ENCODE peak calls at places on chromosomes 1 and 21, in seven cellular contexts. One of them, this sample, is unnamed. For H3K4me1, the result is how much of the 10 kb centered on the place peaks cover.

GRCh38 chr1:196877964-196878363 is 9.9 kb upstream of the CFHR4 start:
- DNase-seq in colonic mucosa: no peak
- DNase-seq in Peyer's patch: no peak
- DNase-seq in heart left ventricle: no peak
- DNase-seq in tibial artery: no peak
- DNase-seq in right lobe of liver: peak
- DNase-seq in CD8-positive, alpha-beta T cell: no peak
- DNase-seq in this sample: no peak

GRCh38 chr1:46621930-46622329 is 5.3 kb upstream of the MOB3C start:
- DNase-seq in colonic mucosa: no peak
- DNase-seq in Peyer's patch: no peak
- DNase-seq in heart left ventricle: no peak
- DNase-seq in tibial artery: no peak
- DNase-seq in right lobe of liver: no peak
- DNase-seq in CD8-positive, alpha-beta T cell: no peak
- DNase-seq in this sample: no peak

GRCh38 chr21:31730687-31731111 is 1.2 kb downstream of the SCAF4 start:
- DNase-seq in colonic mucosa: no peak
- DNase-seq in Peyer's patch: no peak
- DNase-seq in heart left ventricle: no peak
- DNase-seq in tibial artery: no peak
- DNase-seq in right lobe of liver: peak
- DNase-seq in CD8-positive, alpha-beta T cell: no peak
- DNase-seq in this sample: no peak

GRCh38 chr1:50417487-50417886 is 5.8 kb downstream of the DMRTA2 start:
- DNase-seq in colonic mucosa: no peak
- DNase-seq in Peyer's patch: no peak
- DNase-seq in heart left ventricle: no peak
- DNase-seq in tibial artery: no peak
- DNase-seq in right lobe of liver: no peak
- DNase-seq in CD8-positive, alpha-beta T cell: no peak
- DNase-seq in this sample: no peak

GRCh38 chr1:47507921-47508894 is 70.4 kb downstream of the FOXD2 start:
- DNase-seq in colonic mucosa: peak
- DNase-seq in Peyer's patch: peak
- DNase-seq in heart left ventricle: peak
- DNase-seq in tibial artery: peak
- DNase-seq in right lobe of liver: peak
- DNase-seq in CD8-positive, alpha-beta T cell: no peak
- DNase-seq in this sample: no peak

GRCh38 chr1:42936309-42937078 is 22.2 kb downstream of the SLC2A1 start:
- DNase-seq in colonic mucosa: peak
- DNase-seq in Peyer's patch: peak
- DNase-seq in heart left ventricle: no peak
- DNase-seq in tibial artery: peak
- DNase-seq in right lobe of liver: no peak
- DNase-seq in CD8-positive, alpha-beta T cell: peak
- DNase-seq in this sample: peak

GRCh38 chr1:2130871-2131289 is 63.7 kb downstream of the FAAP20 start:
- DNase-seq in colonic mucosa: no peak
- DNase-seq in Peyer's patch: no peak
- DNase-seq in heart left ventricle: peak
- DNase-seq in tibial artery: peak
- DNase-seq in right lobe of liver: no peak
- DNase-seq in CD8-positive, alpha-beta T cell: no peak
- DNase-seq in this sample: no peak

GRCh38 chr1:161953256-161953920 is 70.3 kb downstream of the OLFML2B start:
- DNase-seq in colonic mucosa: no peak
- DNase-seq in Peyer's patch: no peak
- DNase-seq in heart left ventricle: no peak
- DNase-seq in tibial artery: no peak
- DNase-seq in right lobe of liver: no peak
- DNase-seq in CD8-positive, alpha-beta T cell: no peak
- DNase-seq in this sample: no peak

GRCh38 chr1:205678286-205679111 is 1.8 kb downstream of the SLC45A3 start:
- DNase-seq in colonic mucosa: peak
- DNase-seq in Peyer's patch: no peak
- DNase-seq in heart left ventricle: peak
- DNase-seq in tibial artery: no peak
- DNase-seq in right lobe of liver: peak
- DNase-seq in CD8-positive, alpha-beta T cell: no peak
- DNase-seq in this sample: no peak

GRCh38 chr1:181089017-181089776 is 697 bp downstream of the IER5 start:
- DNase-seq in colonic mucosa: no peak
- DNase-seq in Peyer's patch: no peak
- DNase-seq in heart left ventricle: peak
- DNase-seq in tibial artery: peak
- DNase-seq in right lobe of liver: peak
- DNase-seq in CD8-positive, alpha-beta T cell: peak
- DNase-seq in this sample: peak

GRCh38 chr1:58933599-58933926 is 149.7 kb upstream of the JUN start:
- DNase-seq in colonic mucosa: no peak
- DNase-seq in Peyer's patch: no peak
- DNase-seq in heart left ventricle: no peak
- DNase-seq in tibial artery: no peak
- DNase-seq in right lobe of liver: no peak
- DNase-seq in CD8-positive, alpha-beta T cell: no peak
- DNase-seq in this sample: no peak

GRCh38 chr1:218674280-218674773 is 329.2 kb downstream of the TGFB2 start:
- DNase-seq in colonic mucosa: no peak
- DNase-seq in Peyer's patch: no peak
- DNase-seq in heart left ventricle: peak
- DNase-seq in tibial artery: no peak
- DNase-seq in right lobe of liver: no peak
- DNase-seq in CD8-positive, alpha-beta T cell: no peak
- DNase-seq in this sample: no peak

GRCh38 chr1:25954371-25954938 is 43.4 kb downstream of the PAFAH2 start:
- DNase-seq in colonic mucosa: no peak
- DNase-seq in Peyer's patch: no peak
- DNase-seq in heart left ventricle: no peak
- DNase-seq in tibial artery: no peak
- DNase-seq in right lobe of liver: no peak
- DNase-seq in CD8-positive, alpha-beta T cell: no peak
- DNase-seq in this sample: no peak

GRCh38 chr1:41872074-41872473 is 46.6 kb downstream of the HIVEP3 start:
- DNase-seq in colonic mucosa: no peak
- DNase-seq in Peyer's patch: no peak
- DNase-seq in heart left ventricle: no peak
- DNase-seq in tibial artery: no peak
- DNase-seq in right lobe of liver: no peak
- DNase-seq in CD8-positive, alpha-beta T cell: no peak
- DNase-seq in this sample: no peak

GRCh38 chr21:17051054-17051453 is 461.8 kb upstream of the CXADR start:
- DNase-seq in colonic mucosa: no peak
- DNase-seq in Peyer's patch: no peak
- DNase-seq in heart left ventricle: no peak
- DNase-seq in tibial artery: no peak
- DNase-seq in right lobe of liver: no peak
- DNase-seq in CD8-positive, alpha-beta T cell: no peak
- DNase-seq in this sample: no peak

GRCh38 chr1:10714337-10715114 is 81.9 kb downstream of the CASZ1 start:
- DNase-seq in colonic mucosa: no peak
- DNase-seq in Peyer's patch: no peak
- DNase-seq in heart left ventricle: peak
- DNase-seq in tibial artery: peak
- DNase-seq in right lobe of liver: no peak
- DNase-seq in CD8-positive, alpha-beta T cell: no peak
- DNase-seq in this sample: no peak

GRCh38 chr1:51444096-51444495 is 75.0 kb downstream of the EPS15 start:
- DNase-seq in colonic mucosa: no peak
- DNase-seq in Peyer's patch: no peak
- DNase-seq in heart left ventricle: no peak
- DNase-seq in tibial artery: no peak
- DNase-seq in right lobe of liver: no peak
- DNase-seq in CD8-positive, alpha-beta T cell: no peak
- DNase-seq in this sample: no peak

GRCh38 chr1:39061951-39062350 is 35.8 kb downstream of the NDUFS5 start:
- DNase-seq in colonic mucosa: no peak
- DNase-seq in Peyer's patch: no peak
- DNase-seq in heart left ventricle: no peak
- DNase-seq in tibial artery: no peak
- DNase-seq in right lobe of liver: no peak
- DNase-seq in CD8-positive, alpha-beta T cell: no peak
- DNase-seq in this sample: no peak

GRCh38 chr1:220271706-220272046 is 577 bp downstream of the RAB3GAP2 start:
- DNase-seq in colonic mucosa: peak
- DNase-seq in Peyer's patch: no peak
- DNase-seq in heart left ventricle: no peak
- DNase-seq in tibial artery: no peak
- DNase-seq in right lobe of liver: peak
- DNase-seq in CD8-positive, alpha-beta T cell: no peak
- DNase-seq in this sample: no peak

GRCh38 chr1:28796321-28797213 is 15.4 kb upstream of the OPRD1 start:
- DNase-seq in colonic mucosa: no peak
- DNase-seq in Peyer's patch: no peak
- DNase-seq in heart left ventricle: no peak
- DNase-seq in tibial artery: no peak
- DNase-seq in right lobe of liver: no peak
- DNase-seq in CD8-positive, alpha-beta T cell: no peak
- DNase-seq in this sample: no peak

GRCh38 chr1:117093870-117094621 is 27.5 kb downstream of the TRIM45 start:
- DNase-seq in colonic mucosa: no peak
- DNase-seq in Peyer's patch: no peak
- DNase-seq in heart left ventricle: no peak
- DNase-seq in tibial artery: no peak
- DNase-seq in right lobe of liver: no peak
- DNase-seq in CD8-positive, alpha-beta T cell: peak
- DNase-seq in this sample: peak

GRCh38 chr1:30129001-30129408 is 594.4 kb downstream of the MATN1 start:
- DNase-seq in colonic mucosa: no peak
- DNase-seq in Peyer's patch: no peak
- DNase-seq in heart left ventricle: no peak
- DNase-seq in tibial artery: no peak
- DNase-seq in right lobe of liver: no peak
- DNase-seq in CD8-positive, alpha-beta T cell: no peak
- DNase-seq in this sample: no peak

GRCh38 chr1:202438393-202439174 is 90.1 kb downstream of the PPP1R12B start:
- DNase-seq in colonic mucosa: no peak
- DNase-seq in Peyer's patch: no peak
- DNase-seq in heart left ventricle: no peak
- DNase-seq in tibial artery: no peak
- DNase-seq in right lobe of liver: no peak
- DNase-seq in CD8-positive, alpha-beta T cell: no peak
- DNase-seq in this sample: no peak

GRCh38 chr21:45169682-45170081 is 95.3 kb downstream of the ADARB1 start:
- DNase-seq in colonic mucosa: no peak
- DNase-seq in Peyer's patch: no peak
- DNase-seq in heart left ventricle: no peak
- DNase-seq in tibial artery: no peak
- DNase-seq in right lobe of liver: no peak
- DNase-seq in CD8-positive, alpha-beta T cell: no peak
- DNase-seq in this sample: no peak

GRCh38 chr21:45167796-45168222 is 93.4 kb downstream of the ADARB1 start:
- DNase-seq in colonic mucosa: no peak
- DNase-seq in Peyer's patch: no peak
- DNase-seq in heart left ventricle: no peak
- DNase-seq in tibial artery: no peak
- DNase-seq in right lobe of liver: no peak
- DNase-seq in CD8-positive, alpha-beta T cell: no peak
- DNase-seq in this sample: no peak

GRCh38 chr21:45166931-45167330 is 92.6 kb downstream of the ADARB1 start:
- DNase-seq in colonic mucosa: no peak
- DNase-seq in Peyer's patch: no peak
- DNase-seq in heart left ventricle: no peak
- DNase-seq in tibial artery: no peak
- DNase-seq in right lobe of liver: no peak
- DNase-seq in CD8-positive, alpha-beta T cell: no peak
- DNase-seq in this sample: no peak

GRCh38 chr21:45169001-45169400 is 94.6 kb downstream of the ADARB1 start:
- DNase-seq in colonic mucosa: no peak
- DNase-seq in Peyer's patch: no peak
- DNase-seq in heart left ventricle: no peak
- DNase-seq in tibial artery: no peak
- DNase-seq in right lobe of liver: no peak
- DNase-seq in CD8-positive, alpha-beta T cell: no peak
- DNase-seq in this sample: no peak

GRCh38 chr21:45168522-45168921 is 94.1 kb downstream of the ADARB1 start:
- DNase-seq in colonic mucosa: no peak
- DNase-seq in Peyer's patch: no peak
- DNase-seq in heart left ventricle: no peak
- DNase-seq in tibial artery: no peak
- DNase-seq in right lobe of liver: no peak
- DNase-seq in CD8-positive, alpha-beta T cell: no peak
- DNase-seq in this sample: no peak
- H3K27ac ChIP-seq in colonic mucosa: no peak
- H3K27ac ChIP-seq in Peyer's patch: no peak
- H3K27ac ChIP-seq in heart left ventricle: no peak
- H3K27ac ChIP-seq in tibial artery: peak
- H3K27ac ChIP-seq in right lobe of liver: no peak
- H3K27ac ChIP-seq in CD8-positive, alpha-beta T cell: no peak
- H3K27ac ChIP-seq in this sample: no peak

DNA sequence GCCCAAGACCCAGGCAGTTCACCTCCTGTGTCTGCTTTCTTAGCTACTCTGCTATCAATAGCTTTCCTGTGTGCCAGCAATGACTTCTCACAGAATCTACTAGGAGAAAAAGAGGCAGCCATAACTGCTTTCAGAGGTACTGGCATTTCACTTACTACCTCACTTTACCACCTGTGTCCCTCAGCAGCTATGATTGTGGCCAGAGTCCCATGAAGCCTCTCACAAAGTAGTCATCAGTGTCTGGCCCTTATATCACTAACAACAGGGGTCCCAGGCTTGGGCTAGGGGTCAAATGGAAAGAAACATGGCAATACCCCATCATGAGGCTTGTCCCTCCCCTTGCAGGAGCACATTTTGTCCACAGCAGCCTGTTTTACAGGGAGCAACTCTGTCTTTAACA is 62.7 kb upstream of the EPS8L3 start:
- DNase-seq in colonic mucosa: no peak
- DNase-seq in Peyer's patch: no peak
- DNase-seq in heart left ventricle: no peak
- DNase-seq in tibial artery: no peak
- DNase-seq in right lobe of liver: no peak
- DNase-seq in CD8-positive, alpha-beta T cell: no peak
- DNase-seq in this sample: no peak
- H3K4me1 ChIP-seq in colonic mucosa: under half
- H3K4me1 ChIP-seq in Peyer's patch: under half
- H3K4me1 ChIP-seq in heart left ventricle: under half
- H3K4me1 ChIP-seq in tibial artery: under half
- H3K4me1 ChIP-seq in right lobe of liver: under half
- H3K4me1 ChIP-seq in CD8-positive, alpha-beta T cell: under half
- H3K4me1 ChIP-seq in this sample: under half

GRCh38 chr1:36306210-36306901 is at the start of gene SH3D21:
- DNase-seq in colonic mucosa: peak
- DNase-seq in Peyer's patch: peak
- DNase-seq in heart left ventricle: peak
- DNase-seq in tibial artery: peak
- DNase-seq in right lobe of liver: peak
- DNase-seq in CD8-positive, alpha-beta T cell: peak
- DNase-seq in this sample: peak
- H3K4me3 ChIP-seq in colonic mucosa: peak
- H3K4me3 ChIP-seq in Peyer's patch: peak
- H3K4me3 ChIP-seq in heart left ventricle: peak
- H3K4me3 ChIP-seq in tibial artery: peak
- H3K4me3 ChIP-seq in right lobe of liver: peak
- H3K4me3 ChIP-seq in CD8-positive, alpha-beta T cell: peak
- H3K4me3 ChIP-seq in this sample: peak

DNA sequence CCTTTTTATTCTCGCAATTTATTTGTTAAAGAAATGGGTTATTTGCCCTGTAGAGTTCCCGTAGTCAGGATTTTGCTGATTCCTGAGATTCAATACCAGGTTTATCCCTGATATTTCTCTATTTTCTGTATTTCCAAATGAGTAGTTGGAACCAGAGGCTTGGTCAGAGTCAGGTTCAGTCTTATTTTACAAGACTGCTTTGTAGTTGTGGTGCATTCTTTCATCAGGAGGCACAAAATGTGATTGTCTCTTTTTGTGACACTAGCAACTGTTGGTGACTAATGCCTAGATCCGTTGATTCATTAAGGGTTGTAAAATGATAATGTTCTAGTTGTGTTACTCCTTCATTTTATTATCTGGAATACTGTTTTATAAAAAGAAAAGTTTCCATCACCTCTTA is 95.5 kb upstream of the TPTE start:
- DNase-seq in colonic mucosa: no peak
- DNase-seq in Peyer's patch: no peak
- DNase-seq in heart left ventricle: no peak
- DNase-seq in tibial artery: no peak
- DNase-seq in right lobe of liver: no peak
- DNase-seq in CD8-positive, alpha-beta T cell: no peak
- DNase-seq in this sample: no peak
- H3K27ac ChIP-seq in colonic mucosa: no peak
- H3K27ac ChIP-seq in Peyer's patch: no peak
- H3K27ac ChIP-seq in heart left ventricle: no peak
- H3K27ac ChIP-seq in tibial artery: no peak
- H3K27ac ChIP-seq in right lobe of liver: no peak
- H3K27ac ChIP-seq in CD8-positive, alpha-beta T cell: no peak
- H3K27ac ChIP-seq in this sample: no peak